ENCODE peak calls at places on chromosome 17, in nine cellular contexts. A is CD4-positive, CD25-positive, alpha-beta regulatory T cell; O is HEK293T; L is neural crest cell; B is activated naive CD4-positive, alpha-beta T cell; G is activated T-helper 2 cell treated with anti-CD3 and anti-CD28 coated beads, Interferon-gamma antibody, Interleukin-2, Interleukin-4, amounts not matched to agents 10 μg/mL and 5 μg/mL and 100 μg/mL, durations not matched to agents 14 hours and 24 hours and 36 hours; Z is transverse colon; M is AG20443; K is skeletal muscle cell. D is an unnamed sample.

GRCh38 chr17:64685705-64686104 is 23.6 kb upstream of the SMURF2 start:
- DNase-seq in L (no peak), O (peak; percentile 53), A (no peak), Z (no peak), K (no peak), G (no peak), M (no peak), B (no peak), D (no peak)

GRCh38 chr17:68142595-68142994 is 105.2 kb upstream of the AMZ2 start:
- DNase-seq in O (no peak), Z (no peak), M (no peak), G (no peak), B (no peak), K (no peak), A (no peak), L (no peak), D (no peak)

GRCh38 chr17:4331614-4332013 is 34.9 kb downstream of the UBE2G1 start:
- DNase-seq in A (no peak), B (no peak), M (no peak), Z (no peak), G (no peak), L (no peak), K (no peak), O (no peak), D (no peak)

GRCh38 chr17:66654341-66654740 is 180.6 kb upstream of the CACNG5 start:
- DNase-seq in K (peak; percentile 24), L (no peak), Z (no peak), M (peak; percentile 83), G (no peak), A (no peak), B (no peak), O (no peak), D (no peak)

GRCh38 chr17:27408891-27409290 is 47.4 kb upstream of the KSR1 start:
- DNase-seq in B (no peak), G (no peak), K (no peak), Z (no peak), M (peak; percentile 42), A (no peak), O (no peak), L (no peak), D (peak; percentile 33)

GRCh38 chr17:68061512-68062313 is 26.2 kb downstream of the KPNA2 start:
- DNase-seq in K (no peak), L (no peak), Z (no peak), M (peak; percentile 34), A (no peak), B (no peak), G (no peak), O (no peak), D (no peak)

GRCh38 chr17:63153488-63153887 is 187.5 kb downstream of the TANC2 start:
- DNase-seq in Z (no peak), A (no peak), O (no peak), K (no peak), B (no peak), G (no peak), L (no peak), M (no peak), D (no peak)

GRCh38 chr17:2057714-2058520 is 3.0 kb downstream of the HIC1 start:
- DNase-seq in M (no peak), L (no peak), B (no peak), A (no peak), Z (no peak), O (no peak), G (no peak), K (no peak), D (no peak)

GRCh38 chr17:37261286-37261685 is 114.5 kb upstream of the C17orf78 start:
- DNase-seq in K (no peak), Z (no peak), G (no peak), L (no peak), A (no peak), B (no peak), O (no peak), M (peak; percentile 13), D (no peak)

GRCh38 chr17:4708436-4708835 is 2.0 kb upstream of the ARRB2 start:
- DNase-seq in O (no peak), M (no peak), A (peak; percentile 56), B (no peak), G (peak; percentile 66), K (no peak), Z (no peak), L (no peak), D (no peak)

GRCh38 chr17:73874008-73874407 is 229.8 kb upstream of the SDK2 start:
- DNase-seq in L (no peak), K (no peak), A (no peak), M (no peak), O (no peak), Z (no peak), G (no peak), B (no peak), D (no peak)

GRCh38 chr17:35103271-35103670 is 16.4 kb downstream of the RAD51D start:
- DNase-seq in G (no peak), L (no peak), Z (no peak), K (no peak), O (no peak), A (no peak), M (no peak), B (no peak), D (no peak)

GRCh38 chr17:19298561-19299213 is 61.5 kb downstream of the EPN2 start:
- DNase-seq in Z (no peak), K (no peak), G (no peak), L (no peak), A (no peak), M (no peak), B (no peak), O (no peak), D (no peak)

GRCh38 chr17:19945009-19945650 is 32.5 kb downstream of the AKAP10 start:
- DNase-seq in Z (no peak), G (no peak), K (no peak), O (no peak), L (no peak), M (no peak), A (no peak), B (no peak), D (no peak)

GRCh38 chr17:72838581-72838980 is 253.9 kb downstream of the SLC39A11 start:
- DNase-seq in K (no peak), G (no peak), M (no peak), L (no peak), A (no peak), B (no peak), Z (no peak), O (no peak), D (no peak)